ENCODE peak calls at places on chromosomes 1 and 21, in six cellular contexts. T is HCT116, L is K562, O is GM12878, H is HepG2, X is H1. K is an unnamed sample.

GRCh38 chr1:182191716-182192115 is 130.2 kb upstream of the ZNF648 start:
- DNase-seq in T (no peak), L (no peak), O (no peak), H (no peak), X (no peak), K (no peak)

GRCh38 chr1:54013393-54014008 is 4.5 kb downstream of the LDLRAD1 start:
- DNase-seq in T (no peak), L (no peak), O (no peak), H (peak), X (peak), K (no peak)

GRCh38 chr1:168362991-168363390 is 82.3 kb downstream of the TBX19 start:
- DNase-seq in T (no peak), L (no peak), O (no peak), H (no peak), X (no peak), K (no peak)

GRCh38 chr1:233707153-233707905 is 93.4 kb downstream of the KCNK1 start:
- DNase-seq in T (peak), L (peak), O (no peak), H (no peak), X (no peak), K (no peak)

GRCh38 chr1:237851209-237851845 is 39.4 kb downstream of the ZP4 start:
- DNase-seq in T (no peak), L (peak), O (no peak), H (peak), X (peak), K (no peak)

GRCh38 chr1:112522621-112523020 is 13.9 kb downstream of the WNT2B start:
- DNase-seq in T (no peak), L (no peak), O (no peak), H (no peak), X (no peak), K (no peak)

GRCh38 chr1:26290416-26291261 is 10.8 kb downstream of the SH3BGRL3 start:
- DNase-seq in T (no peak), L (no peak), O (no peak), H (no peak), X (no peak), K (no peak)

GRCh38 chr1:47710075-47711071 is 272.5 kb downstream of the FOXD2 start:
- DNase-seq in T (peak), L (peak), O (no peak), H (peak), X (peak), K (peak)

DNA sequence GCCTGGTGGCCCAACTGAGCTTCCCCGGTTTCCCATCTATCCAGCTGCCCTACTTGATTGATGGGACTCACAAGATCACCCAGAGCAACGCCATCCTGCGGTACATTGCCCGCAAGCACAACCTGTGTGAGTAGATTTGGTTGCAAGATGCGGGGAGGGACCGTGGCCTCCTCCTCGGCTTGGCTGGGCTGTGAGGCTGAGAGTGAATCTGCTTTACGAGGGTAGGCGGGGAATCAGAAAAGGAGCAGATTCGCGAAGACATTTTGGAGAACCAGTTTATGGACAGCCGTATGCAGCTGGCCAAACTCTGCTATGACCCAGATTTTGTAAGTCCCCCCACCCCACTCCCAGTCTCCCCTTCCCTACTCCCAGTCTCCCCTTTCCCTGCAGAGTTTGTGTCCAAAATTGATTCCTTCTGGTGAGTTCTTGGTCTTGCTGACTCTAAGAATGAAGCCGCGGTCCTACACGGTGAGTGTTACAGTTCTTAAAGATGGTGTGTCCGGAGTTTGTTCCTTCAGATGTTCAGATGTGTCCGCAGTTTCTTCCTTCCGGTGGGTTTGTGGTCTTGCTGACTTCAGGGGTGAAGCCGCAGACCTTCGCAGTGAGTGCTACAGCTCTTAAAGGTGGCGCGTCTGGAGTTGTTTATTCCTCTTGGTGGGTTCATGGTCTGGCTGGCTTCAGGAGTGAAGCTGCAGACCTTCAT is 1.5 kb downstream of the GSTM2 start:
- DNase-seq in T (no peak), L (peak), O (no peak), H (no peak), X (no peak), K (peak)
- TF ChIP-seq MAX in T (no peak), L (no peak), O (no peak), H (no peak), X (no peak), K (no peak)

GRCh38 chr1:36322786-36323635 is 434 bp downstream of the EVA1B start:
- DNase-seq in T (no peak), L (peak), O (no peak), H (no peak), X (peak), K (peak)
- TF ChIP-seq EZH2 in T (no peak), L (no peak), O (no peak), H (no peak), X (peak), K (no peak)

DNA sequence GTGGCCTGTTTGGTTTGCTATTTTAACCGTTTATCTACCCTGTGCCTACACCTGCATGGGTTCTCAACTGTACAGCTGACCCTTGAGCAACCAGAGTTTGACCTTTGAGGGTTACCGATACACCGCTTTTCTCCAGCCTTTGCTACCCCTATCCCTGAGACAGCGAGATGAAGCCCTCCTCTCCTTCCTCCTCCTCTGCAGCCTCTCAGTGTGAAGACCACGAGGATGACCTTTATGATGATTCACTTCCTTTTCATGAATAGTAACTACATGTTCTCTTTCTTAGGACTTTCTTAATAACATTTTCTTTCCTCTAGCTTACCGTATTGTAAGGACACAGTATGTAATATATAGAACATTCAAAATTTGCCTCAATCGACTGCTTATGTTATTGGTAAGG is 14.5 kb upstream of the RNF187 start:
- DNase-seq in T (no peak), L (no peak), O (no peak), H (no peak), X (no peak), K (peak)
- TF ChIP-seq MAX in T (no peak), L (no peak), O (no peak), H (no peak), X (no peak), K (no peak)

DNA sequence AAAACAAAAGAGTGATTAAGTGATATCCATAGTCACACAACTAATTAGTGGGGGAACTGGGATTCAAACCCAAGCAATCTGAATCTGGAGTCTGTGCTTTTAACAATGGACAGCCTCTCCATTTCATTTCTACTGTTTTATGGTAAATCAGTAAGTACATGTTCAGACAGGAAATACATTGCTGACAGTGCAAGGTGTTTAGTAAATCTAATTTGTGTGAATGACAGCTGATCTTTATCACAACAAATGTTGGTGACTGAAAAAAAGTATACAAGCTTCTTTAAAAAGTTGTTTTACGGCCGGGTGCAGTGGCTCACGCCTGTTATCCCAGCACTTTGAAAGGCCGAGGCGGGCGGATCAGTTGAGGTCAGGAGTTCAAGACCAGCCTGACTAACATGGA is 20.6 kb downstream of the DONSON start:
- DNase-seq in T (no peak), L (no peak), O (no peak), H (no peak), X (no peak), K (no peak)
- TF ChIP-seq EZH2 in T (no peak), L (no peak), O (no peak), H (no peak), X (no peak), K (no peak)

DNA sequence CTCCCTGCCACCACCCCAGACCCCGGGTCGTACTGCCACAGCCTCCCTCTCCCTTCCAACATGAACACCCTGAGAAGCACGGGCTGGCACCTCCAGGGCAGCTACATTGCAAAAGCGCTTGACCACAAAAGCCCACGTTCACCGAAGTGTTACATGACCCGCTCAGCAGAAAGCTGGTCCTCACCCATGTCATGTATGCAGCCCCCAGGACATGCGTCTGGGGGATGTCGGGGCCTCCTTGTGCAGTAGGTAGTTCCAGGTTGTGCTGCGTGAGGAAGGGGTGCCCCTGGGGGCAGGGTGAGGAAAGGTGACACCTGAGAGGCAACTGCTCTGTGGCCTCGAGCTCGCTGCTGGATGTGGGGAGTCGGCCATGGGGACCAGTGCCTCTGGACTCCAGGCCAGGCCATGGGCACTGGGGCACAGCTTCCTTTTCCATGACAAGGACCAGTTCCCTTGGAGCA is 102.0 kb upstream of the C1orf174 start:
- DNase-seq in T (no peak), L (no peak), O (no peak), H (no peak), X (no peak), K (no peak)
- TF ChIP-seq MAX in T (no peak), L (no peak), O (no peak), H (no peak), X (no peak), K (no peak)

GRCh38 chr1:51504806-51505525 is 14.1 kb downstream of the EPS15 start:
- DNase-seq in T (no peak), L (no peak), O (peak), H (peak), X (no peak), K (no peak)
- TF ChIP-seq EZH2 in T (no peak), L (no peak), O (no peak), H (no peak), X (no peak), K (no peak)

GRCh38 chr1:164604541-164604940 is 45.6 kb downstream of the PBX1 start:
- DNase-seq in T (no peak), L (no peak), O (no peak), H (no peak), X (no peak), K (no peak)

GRCh38 chr1:164602142-164602429 is 43.1 kb downstream of the PBX1 start:
- DNase-seq in T (peak), L (no peak), O (no peak), H (no peak), X (no peak), K (no peak)

GRCh38 chr1:164601399-164602141 is 42.6 kb downstream of the PBX1 start:
- DNase-seq in T (no peak), L (no peak), O (no peak), H (no peak), X (no peak), K (no peak)

GRCh38 chr1:164605254-164606091 is 46.5 kb downstream of the PBX1 start:
- DNase-seq in T (no peak), L (no peak), O (no peak), H (no peak), X (no peak), K (no peak)

GRCh38 chr1:164602480-164603093 is 43.6 kb downstream of the PBX1 start:
- DNase-seq in T (no peak), L (no peak), O (no peak), H (no peak), X (no peak), K (peak)
- TF ChIP-seq MAX in T (no peak), L (no peak), O (no peak), H (no peak), X (no peak), K (no peak)

DNA sequence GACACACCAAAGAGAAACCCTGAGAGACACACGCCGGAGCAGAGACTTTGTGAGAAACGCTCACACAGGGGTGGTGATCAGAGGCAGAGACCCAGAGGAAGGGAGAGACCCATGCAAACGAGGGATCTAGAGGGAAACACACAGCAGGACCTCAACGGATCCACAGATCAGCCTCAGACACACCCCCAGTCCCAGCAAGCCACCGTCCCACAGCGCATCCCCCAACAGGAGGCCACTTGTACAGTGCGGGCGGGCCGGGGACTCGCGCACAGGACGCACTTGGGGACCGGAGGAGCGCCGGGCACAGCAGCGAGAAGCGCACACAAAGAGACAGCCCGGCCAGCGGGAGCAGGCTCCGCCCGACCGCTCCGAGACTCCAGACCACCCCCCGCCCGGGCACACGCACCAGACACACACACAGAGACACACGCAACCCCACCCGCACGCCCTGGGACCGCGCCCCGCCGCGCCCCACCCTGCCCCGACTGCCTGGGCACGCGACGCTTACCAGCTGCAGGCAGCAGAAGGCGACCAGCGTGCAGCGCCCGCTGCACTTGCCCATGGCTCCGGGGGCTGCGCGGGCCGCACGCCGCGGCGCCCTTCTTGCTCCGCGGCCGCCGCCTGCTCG is 587 bp downstream of the NKAIN1 start:
- DNase-seq in T (no peak), L (peak), O (no peak), H (no peak), X (peak), K (peak)
- TF ChIP-seq EZH2 in T (no peak), L (no peak), O (no peak), H (no peak), X (peak), K (peak)

GRCh38 chr21:37868896-37869295 is 47.4 kb downstream of the KCNJ6 start:
- DNase-seq in T (no peak), L (no peak), O (no peak), H (no peak), X (no peak), K (no peak)
- TF ChIP-seq MAX in T (no peak), L (no peak), O (no peak), H (no peak), X (no peak), K (no peak)

GRCh38 chr1:207645632-207646081 is 724 bp downstream of the CR1L start:
- DNase-seq in T (no peak), L (no peak), O (no peak), H (no peak), X (no peak), K (no peak)
- TF ChIP-seq EZH2 in T (no peak), L (no peak), O (no peak), H (no peak), X (no peak), K (no peak)

K was measured in endothelial cell of umbilical vein.